ENCODE peak calls at places on chromosomes 3 and 15, in four cellular contexts. W is GM23338, O is IMR-90, P is HCT116. A is an unnamed sample.

GRCh38 chr3:15623535-15624450 is 22.2 kb downstream of the BTD start:
- DNase-seq in W (no peak), O (no peak), P (no peak), A (no peak)

GRCh38 chr3:121018917-121019321 is 110.9 kb downstream of the STXBP5L start:
- DNase-seq in W (peak), O (no peak), P (no peak), A (no peak)

GRCh38 chr3:138939563-138940241 is 7.2 kb downstream of the FOXL2 start:
- DNase-seq in W (peak), O (no peak), P (no peak), A (no peak)

GRCh38 chr3:108661699-108662098 is 72.2 kb downstream of the DZIP3 start:
- DNase-seq in W (no peak), O (no peak), P (no peak), A (no peak)

GRCh38 chr3:37847689-37848088 is 14.0 kb upstream of the CTDSPL start:
- DNase-seq in W (no peak), O (no peak), P (no peak), A (no peak)

GRCh38 chr15:40929730-40930429 is 740 bp downstream of the DLL4 start:
- DNase-seq in W (peak), O (peak), P (no peak), A (peak)

GRCh38 chr15:88264622-88265021 is 8.1 kb upstream of the NTRK3 start:
- DNase-seq in W (no peak), O (no peak), P (no peak), A (no peak)

GRCh38 chr15:58038426-58039106 is 26.9 kb downstream of the ALDH1A2 start:
- DNase-seq in W (no peak), O (no peak), P (no peak), A (peak)

GRCh38 chr3:185720326-185720725 is 104.5 kb downstream of the IGF2BP2 start:
- DNase-seq in W (no peak), O (no peak), P (no peak), A (no peak)

GRCh38 chr3:61807865-61808276 is 246.5 kb downstream of the PTPRG start:
- DNase-seq in W (no peak), O (peak), P (no peak), A (peak)

GRCh38 chr3:150014782-150015181 is 44.1 kb upstream of the PFN2 start:
- DNase-seq in W (no peak), O (no peak), P (no peak), A (no peak)

GRCh38 chr3:189169728-189170127 is 2.0 kb upstream of the TPRG1 start:
- DNase-seq in W (peak), O (no peak), P (no peak), A (no peak)

GRCh38 chr3:50591196-50591741 is 20.3 kb downstream of the CISH start:
- DNase-seq in W (no peak), O (no peak), P (no peak), A (no peak)

GRCh38 chr3:198071602-198072285 is 111.7 kb downstream of the LMLN start:
- DNase-seq in W (peak), O (peak), P (peak), A (peak)
- TF ChIP-seq CTCF in W (peak), O (peak), P (peak), A (peak)

GRCh38 chr15:31857194-31857593 is 173.1 kb upstream of the CHRNA7 start:
- DNase-seq in W (peak), O (no peak), P (no peak), A (no peak)
- H3K4me3 ChIP-seq in W (no peak), O (no peak), P (no peak), A (no peak)

DNA sequence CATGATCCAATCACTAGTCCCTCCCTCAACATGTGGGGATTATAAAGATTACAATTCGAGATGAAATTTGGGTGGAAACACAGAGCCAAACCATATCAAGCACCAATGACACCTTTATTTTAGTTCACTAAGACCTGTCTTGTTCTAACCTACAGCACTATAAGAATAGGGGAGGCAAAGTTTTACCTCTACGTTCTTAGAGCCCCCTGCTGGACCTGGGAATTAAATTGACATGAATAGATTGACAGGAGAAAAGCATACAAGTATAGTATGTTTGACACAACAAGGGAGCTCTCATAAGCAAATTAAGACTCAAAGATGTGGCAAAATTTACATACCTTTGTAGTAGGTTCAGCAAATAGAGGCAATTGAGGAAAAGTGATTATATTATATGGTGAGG is 974.4 kb upstream of the ALCAM start:
- DNase-seq in W (peak), O (no peak), P (no peak), A (no peak)
- TF ChIP-seq CTCF in W (peak), O (no peak), P (peak), A (no peak)

GRCh38 chr3:123540285-123540684 is 44.6 kb downstream of the HACD2 start:
- DNase-seq in W (no peak), O (peak), P (no peak), A (no peak)

GRCh38 chr3:123552095-123552714 is 32.6 kb downstream of the HACD2 start:
- DNase-seq in W (peak), O (peak), P (no peak), A (peak)

GRCh38 chr3:123547881-123548534 is 36.8 kb downstream of the HACD2 start:
- DNase-seq in W (no peak), O (no peak), P (no peak), A (peak)

GRCh38 chr3:123543950-123544349 is 40.9 kb downstream of the HACD2 start:
- DNase-seq in W (no peak), O (no peak), P (no peak), A (no peak)

DNA sequence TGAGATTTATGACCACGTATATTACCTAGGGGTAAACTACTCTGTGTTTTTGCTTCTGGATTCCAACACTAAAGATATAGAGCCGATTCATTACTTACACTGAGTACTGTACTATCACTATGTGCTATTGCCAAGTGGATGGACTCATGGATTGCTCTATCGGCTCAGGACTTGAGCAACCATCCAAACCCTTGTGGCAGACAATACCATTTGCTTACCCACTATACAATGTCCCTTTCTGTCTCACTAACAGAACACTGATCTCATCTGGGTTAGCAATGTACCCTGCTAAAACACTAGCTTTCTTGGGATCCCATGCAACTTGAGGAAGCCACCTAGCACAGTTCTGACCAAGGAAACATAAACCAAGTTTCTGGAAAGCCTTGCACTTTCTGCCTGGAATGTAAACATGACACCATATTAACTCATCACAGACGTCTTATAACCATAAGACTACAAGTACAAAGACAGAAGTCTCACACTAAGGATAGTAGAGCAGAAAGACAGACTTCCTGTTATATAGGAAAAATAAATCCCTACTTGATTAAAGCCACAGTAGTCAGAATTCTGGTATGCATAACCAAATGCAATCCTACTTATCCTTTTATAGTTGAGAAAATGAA is 38.6 kb downstream of the HACD2 start:
- DNase-seq in W (no peak), O (peak), P (no peak), A (peak)
- H3K4me3 ChIP-seq in W (no peak), O (no peak), P (no peak), A (no peak)

GRCh38 chr15:73965094-73965729 is 26.9 kb downstream of the STOML1 start:
- DNase-seq in W (peak), O (no peak), P (no peak), A (no peak)
- TF ChIP-seq CTCF in W (no peak), O (no peak), P (peak), A (no peak)

DNA sequence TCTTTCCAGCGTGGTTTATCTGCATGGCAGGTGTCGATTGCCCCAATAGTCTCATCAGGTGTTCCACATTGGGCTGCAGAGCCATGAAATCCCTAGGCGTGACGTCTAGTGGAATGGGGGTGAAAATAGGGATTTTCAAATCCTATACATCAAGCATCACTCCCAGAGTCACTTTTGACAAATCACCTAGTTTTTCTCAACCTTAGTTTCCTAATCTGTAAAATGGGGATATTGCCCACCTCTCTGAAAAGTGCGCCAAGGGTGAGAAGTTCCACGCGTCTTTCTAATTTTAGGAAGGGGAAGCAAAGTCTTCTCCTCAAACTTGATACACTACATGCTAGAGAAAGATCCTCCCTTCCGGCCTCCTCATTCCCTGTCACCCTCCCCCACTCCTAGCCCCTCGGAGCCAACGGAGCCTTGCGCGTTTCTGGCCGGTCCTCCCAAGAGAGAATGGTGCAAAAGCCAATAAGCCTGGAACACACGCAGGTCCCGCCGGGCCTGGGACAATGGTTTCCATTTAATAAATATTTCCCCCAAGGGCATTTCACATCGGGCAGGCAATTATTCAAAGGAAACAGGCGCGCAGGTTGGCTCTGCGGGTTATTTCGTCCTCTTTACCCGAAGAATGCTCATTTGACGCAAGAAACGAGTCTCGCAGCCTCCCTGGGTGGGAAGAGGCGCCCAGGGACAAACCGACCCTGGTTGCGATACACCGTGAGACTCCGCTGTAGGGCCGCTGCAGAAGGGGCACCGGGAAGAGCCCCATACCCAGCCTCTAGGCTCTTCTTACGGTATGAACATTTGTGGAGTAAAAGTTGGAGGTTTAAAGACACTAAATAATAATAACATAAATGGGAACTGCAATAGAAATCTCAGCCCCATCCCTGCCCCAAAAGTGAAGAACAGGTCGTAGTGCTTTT is 1.2 kb upstream of the SOX14 start:
- DNase-seq in W (peak), O (no peak), P (no peak), A (no peak)
- H3K4me3 ChIP-seq in W (peak), O (no peak), P (no peak), A (no peak)

DNA sequence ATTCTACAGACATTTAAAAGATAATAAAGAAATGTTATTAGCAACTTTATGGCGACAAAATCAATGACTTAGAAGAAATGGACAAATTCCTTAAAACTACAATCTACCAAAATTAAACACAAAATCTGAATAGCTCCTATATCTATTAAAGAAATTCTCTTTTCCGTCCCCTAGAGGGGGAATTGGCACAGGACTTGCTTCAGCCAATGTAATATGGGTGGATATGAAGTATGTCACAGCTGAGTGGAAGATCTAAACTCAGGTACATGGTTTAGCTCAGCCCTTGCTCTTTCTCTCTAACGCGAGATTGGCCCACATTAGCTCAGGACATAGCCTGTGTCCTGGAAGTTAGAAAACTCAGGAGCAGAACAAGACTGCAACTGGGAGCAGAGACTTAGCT is 79.3 kb downstream of the DNAH12 start:
- DNase-seq in W (peak), O (no peak), P (peak), A (peak)
- TF ChIP-seq CTCF in W (peak), O (no peak), P (peak), A (peak)

DNA sequence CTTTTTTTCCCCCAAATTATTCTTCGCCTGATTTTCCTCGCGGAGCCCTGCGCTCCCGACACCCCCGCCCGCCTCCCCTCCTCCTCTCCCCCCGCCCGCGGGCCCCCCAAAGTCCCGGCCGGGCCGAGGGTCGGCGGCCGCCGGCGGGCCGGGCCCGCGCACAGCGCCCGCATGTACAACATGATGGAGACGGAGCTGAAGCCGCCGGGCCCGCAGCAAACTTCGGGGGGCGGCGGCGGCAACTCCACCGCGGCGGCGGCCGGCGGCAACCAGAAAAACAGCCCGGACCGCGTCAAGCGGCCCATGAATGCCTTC is 422 bp downstream of the SOX2 start:
- DNase-seq in W (no peak), O (no peak), P (no peak), A (no peak)
- H3K4me3 ChIP-seq in W (peak), O (peak), P (no peak), A (no peak)

A was measured in fibroblast of mammary gland.